ENCODE peak calls at places on chromosomes 1 and 21, in nine cellular contexts. One of them, this sample, is unnamed.

GRCh38 chr1:109493227-109493626 is 667 bp upstream of the CYB561D1 start:
- DNase-seq in GM23338: no peak
- DNase-seq in lower leg skin: no peak
- DNase-seq in spleen: no peak
- DNase-seq in endodermal cell: no peak
- DNase-seq in ovary: no peak
- DNase-seq in hepatocyte: no peak
- DNase-seq in kidney epithelial cell: no peak
- DNase-seq in astrocyte of the spinal cord: no peak
- DNase-seq in this sample: peak; percentile 52

GRCh38 chr1:63569917-63570316 is 23.3 kb upstream of the PGM1 start:
- DNase-seq in GM23338: no peak
- DNase-seq in hepatocyte: no peak
- DNase-seq in endodermal cell: no peak
- DNase-seq in kidney epithelial cell: no peak
- DNase-seq in spleen: no peak
- DNase-seq in astrocyte of the spinal cord: no peak
- DNase-seq in ovary: no peak
- DNase-seq in lower leg skin: no peak
- DNase-seq in this sample: no peak

GRCh38 chr1:111895456-111895855 is 94.0 kb downstream of the KCND3 start:
- DNase-seq in kidney epithelial cell: no peak
- DNase-seq in astrocyte of the spinal cord: no peak
- DNase-seq in GM23338: peak; percentile 35
- DNase-seq in ovary: no peak
- DNase-seq in hepatocyte: no peak
- DNase-seq in spleen: no peak
- DNase-seq in lower leg skin: no peak
- DNase-seq in endodermal cell: peak; percentile 50
- DNase-seq in this sample: no peak

GRCh38 chr1:76110662-76111061 is 36.1 kb downstream of the ST6GALNAC3 start:
- DNase-seq in GM23338: no peak
- DNase-seq in endodermal cell: no peak
- DNase-seq in kidney epithelial cell: no peak
- DNase-seq in spleen: no peak
- DNase-seq in lower leg skin: no peak
- DNase-seq in astrocyte of the spinal cord: no peak
- DNase-seq in hepatocyte: no peak
- DNase-seq in ovary: no peak
- DNase-seq in this sample: no peak

GRCh38 chr1:155309423-155310021 is 856 bp downstream of the FDPS start:
- DNase-seq in ovary: peak; percentile 68
- DNase-seq in lower leg skin: no peak
- DNase-seq in GM23338: no peak
- DNase-seq in kidney epithelial cell: no peak
- DNase-seq in hepatocyte: peak; percentile 56
- DNase-seq in astrocyte of the spinal cord: peak; percentile 3
- DNase-seq in endodermal cell: no peak
- DNase-seq in spleen: peak; percentile 83
- DNase-seq in this sample: no peak

GRCh38 chr1:111190931-111191451 is 9.5 kb downstream of the DENND2D start:
- DNase-seq in astrocyte of the spinal cord: no peak
- DNase-seq in lower leg skin: no peak
- DNase-seq in ovary: no peak
- DNase-seq in hepatocyte: peak; percentile 64
- DNase-seq in endodermal cell: no peak
- DNase-seq in GM23338: no peak
- DNase-seq in spleen: no peak
- DNase-seq in kidney epithelial cell: no peak
- DNase-seq in this sample: no peak

GRCh38 chr1:43346636-43347035 is 9.0 kb downstream of the MPL start:
- DNase-seq in astrocyte of the spinal cord: no peak
- DNase-seq in hepatocyte: no peak
- DNase-seq in spleen: no peak
- DNase-seq in endodermal cell: peak; percentile 48
- DNase-seq in lower leg skin: peak; percentile 83
- DNase-seq in ovary: no peak
- DNase-seq in kidney epithelial cell: no peak
- DNase-seq in GM23338: no peak
- DNase-seq in this sample: no peak

GRCh38 chr1:204544321-204544720 is 28.1 kb downstream of the MDM4 start:
- DNase-seq in ovary: no peak
- DNase-seq in hepatocyte: no peak
- DNase-seq in endodermal cell: no peak
- DNase-seq in astrocyte of the spinal cord: peak; percentile 45
- DNase-seq in spleen: no peak
- DNase-seq in GM23338: no peak
- DNase-seq in lower leg skin: no peak
- DNase-seq in kidney epithelial cell: peak; percentile 53
- DNase-seq in this sample: no peak

GRCh38 chr1:32466761-32467160 is 1.9 kb downstream of the ZBTB8B start:
- DNase-seq in hepatocyte: no peak
- DNase-seq in astrocyte of the spinal cord: no peak
- DNase-seq in spleen: peak; percentile 9
- DNase-seq in lower leg skin: no peak
- DNase-seq in endodermal cell: no peak
- DNase-seq in ovary: no peak
- DNase-seq in GM23338: no peak
- DNase-seq in kidney epithelial cell: no peak
- DNase-seq in this sample: no peak

GRCh38 chr1:205374205-205375078 is 17.7 kb upstream of the KLHDC8A start:
- DNase-seq in endodermal cell: peak; percentile 43
- DNase-seq in lower leg skin: peak; percentile 23
- DNase-seq in hepatocyte: peak; percentile 34
- DNase-seq in spleen: no peak
- DNase-seq in kidney epithelial cell: peak; percentile 56
- DNase-seq in GM23338: no peak
- DNase-seq in ovary: no peak
- DNase-seq in astrocyte of the spinal cord: peak; percentile 88
- DNase-seq in this sample: no peak

GRCh38 chr21:22827422-22827821 is 1829.2 kb downstream of the NCAM2 start:
- DNase-seq in GM23338: no peak
- DNase-seq in ovary: no peak
- DNase-seq in kidney epithelial cell: no peak
- DNase-seq in endodermal cell: no peak
- DNase-seq in astrocyte of the spinal cord: no peak
- DNase-seq in spleen: no peak
- DNase-seq in lower leg skin: no peak
- DNase-seq in hepatocyte: no peak
- DNase-seq in this sample: no peak

DNA sequence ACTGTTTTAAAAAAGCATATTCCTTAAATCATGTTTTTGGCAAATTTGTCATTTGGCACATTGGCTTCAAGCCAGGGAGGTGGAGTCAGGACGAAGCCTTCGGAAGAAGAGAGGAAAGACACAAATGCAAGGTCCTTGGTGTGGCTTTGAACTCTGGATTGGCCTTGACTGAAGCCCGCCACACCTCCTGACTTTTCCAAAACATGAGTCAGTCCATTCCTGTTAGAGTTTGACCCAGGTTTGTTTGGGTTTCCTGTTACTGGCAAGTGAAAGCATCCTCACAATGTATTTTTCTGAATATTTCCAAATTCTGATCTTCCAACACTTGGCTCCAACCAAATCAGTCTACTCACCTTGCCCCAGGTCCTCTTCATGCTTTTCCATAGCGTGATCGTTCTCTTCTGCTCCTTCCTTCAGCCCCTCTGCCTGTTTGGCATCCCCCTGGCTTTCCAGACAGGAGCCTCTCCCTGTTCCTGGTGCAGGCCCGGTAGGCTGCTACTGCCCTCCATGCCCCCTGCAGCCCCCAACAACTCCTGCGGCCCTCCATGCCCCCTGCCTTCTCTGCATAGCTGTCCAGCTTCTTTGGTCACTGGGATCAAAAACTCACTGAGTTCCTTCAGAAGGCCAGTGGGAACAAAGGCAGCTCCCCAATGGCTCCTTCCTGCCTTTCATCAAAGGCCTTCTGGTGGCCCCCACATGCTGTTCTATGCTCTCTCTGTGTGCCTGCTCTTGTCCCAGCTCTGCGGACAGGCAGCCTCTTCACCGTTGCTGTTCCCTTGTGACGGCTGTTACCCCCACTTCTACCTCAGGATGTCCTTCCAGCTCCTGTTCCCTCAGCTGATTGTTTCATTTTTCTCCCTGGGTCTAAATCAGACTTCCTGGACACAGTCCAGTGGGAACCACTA is 30.4 kb upstream of the SLC30A1 start:
- DNase-seq in lower leg skin: no peak
- DNase-seq in ovary: no peak
- DNase-seq in spleen: no peak
- DNase-seq in hepatocyte: no peak
- DNase-seq in endodermal cell: no peak
- DNase-seq in GM23338: no peak
- DNase-seq in kidney epithelial cell: no peak
- DNase-seq in astrocyte of the spinal cord: peak; percentile 19
- DNase-seq in this sample: no peak
- TF ChIP-seq CTCF in lower leg skin: peak; percentile 38
- TF ChIP-seq CTCF in ovary: no peak
- TF ChIP-seq CTCF in spleen: no peak
- TF ChIP-seq CTCF in hepatocyte: no peak
- TF ChIP-seq CTCF in endodermal cell: no peak
- TF ChIP-seq CTCF in GM23338: no peak
- TF ChIP-seq CTCF in kidney epithelial cell: no peak
- TF ChIP-seq CTCF in astrocyte of the spinal cord: no peak
- TF ChIP-seq CTCF in this sample: no peak

GRCh38 chr1:100722211-100722610 is 2.7 kb downstream of the VCAM1 start:
- DNase-seq in spleen: no peak
- DNase-seq in GM23338: no peak
- DNase-seq in lower leg skin: no peak
- DNase-seq in ovary: no peak
- DNase-seq in hepatocyte: no peak
- DNase-seq in kidney epithelial cell: no peak
- DNase-seq in endodermal cell: no peak
- DNase-seq in astrocyte of the spinal cord: peak; percentile 39
- DNase-seq in this sample: no peak
- H3K4me3 ChIP-seq in spleen: peak overlapping the region; percentile 48
- H3K4me3 ChIP-seq in GM23338: no peak overlapping the region
- H3K4me3 ChIP-seq in lower leg skin: no peak overlapping the region
- H3K4me3 ChIP-seq in ovary: no peak overlapping the region
- H3K4me3 ChIP-seq in hepatocyte: peak overlapping the region; percentile 2
- H3K4me3 ChIP-seq in kidney epithelial cell: peak overlapping the region; percentile 46
- H3K4me3 ChIP-seq in endodermal cell: peak overlapping the region; percentile 81
- H3K4me3 ChIP-seq in astrocyte of the spinal cord: no peak overlapping the region
- H3K4me3 ChIP-seq in this sample: peak overlapping the region; percentile 61

GRCh38 chr1:2322593-2323295 is 68.6 kb downstream of the MORN1 start:
- DNase-seq in GM23338: no peak
- DNase-seq in ovary: peak; percentile 63
- DNase-seq in endodermal cell: no peak
- DNase-seq in spleen: no peak
- DNase-seq in hepatocyte: peak; percentile 61
- DNase-seq in astrocyte of the spinal cord: no peak
- DNase-seq in lower leg skin: no peak
- DNase-seq in kidney epithelial cell: no peak
- DNase-seq in this sample: no peak
- TF ChIP-seq CTCF in GM23338: no peak
- TF ChIP-seq CTCF in ovary: no peak
- TF ChIP-seq CTCF in endodermal cell: no peak
- TF ChIP-seq CTCF in spleen: no peak
- TF ChIP-seq CTCF in hepatocyte: no peak
- TF ChIP-seq CTCF in astrocyte of the spinal cord: no peak
- TF ChIP-seq CTCF in lower leg skin: no peak
- TF ChIP-seq CTCF in kidney epithelial cell: no peak
- TF ChIP-seq CTCF in this sample: no peak

DNA sequence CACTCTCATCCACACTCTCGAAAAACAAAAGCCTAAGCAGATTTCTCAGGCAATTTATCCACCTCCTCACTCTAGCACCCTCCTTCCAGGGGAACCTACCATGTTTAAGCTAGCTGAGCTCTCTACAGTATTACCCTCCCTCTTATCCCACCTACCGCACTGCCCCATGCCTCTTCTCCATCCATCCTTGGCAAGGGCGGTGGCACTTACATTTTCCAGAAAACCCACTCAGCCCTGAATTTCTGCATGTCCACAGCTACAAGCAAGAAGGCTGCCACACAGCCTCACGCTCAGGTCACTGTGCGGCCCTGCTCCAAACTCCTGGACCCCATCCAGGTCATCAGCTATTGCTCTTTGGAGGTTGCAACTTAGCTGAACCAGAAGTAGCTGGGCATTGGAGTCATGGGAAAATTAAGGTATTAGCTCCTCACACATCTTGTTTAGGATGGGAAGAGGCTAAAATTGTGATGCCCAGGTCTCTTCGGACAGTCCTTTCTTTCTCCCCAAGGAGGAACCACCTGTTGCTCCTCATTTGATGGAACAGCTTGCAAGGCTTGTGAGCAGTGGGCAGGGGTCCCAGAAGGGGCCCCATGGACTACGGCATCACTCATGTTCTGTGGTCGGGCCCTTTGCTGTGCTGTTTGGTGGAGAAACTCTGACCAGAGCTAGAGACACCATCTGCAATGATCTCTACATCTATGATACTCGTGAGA is 1.1 kb downstream of the KLHDC9 start:
- DNase-seq in hepatocyte: no peak
- DNase-seq in spleen: no peak
- DNase-seq in lower leg skin: peak; percentile 74
- DNase-seq in endodermal cell: peak; percentile 31
- DNase-seq in ovary: no peak
- DNase-seq in GM23338: peak; percentile 20
- DNase-seq in astrocyte of the spinal cord: no peak
- DNase-seq in kidney epithelial cell: no peak
- DNase-seq in this sample: no peak
- H3K4me3 ChIP-seq in hepatocyte: peak overlapping the region; percentile 69
- H3K4me3 ChIP-seq in spleen: no peak overlapping the region
- H3K4me3 ChIP-seq in lower leg skin: no peak overlapping the region
- H3K4me3 ChIP-seq in endodermal cell: peak overlapping the region; percentile 82
- H3K4me3 ChIP-seq in ovary: peak overlapping the region; percentile 48
- H3K4me3 ChIP-seq in GM23338: peak overlapping the region; percentile 89
- H3K4me3 ChIP-seq in astrocyte of the spinal cord: no peak overlapping the region
- H3K4me3 ChIP-seq in kidney epithelial cell: peak overlapping the region; percentile 86
- H3K4me3 ChIP-seq in this sample: peak overlapping the region; percentile 76